ENCODE peak calls at places on chromosome 21, in eight cellular contexts. N is activated naive CD4-positive, alpha-beta T cell; I is CD4-positive, alpha-beta T cell; T is A549; R is HEK293T; X is activated CD4-positive, alpha-beta T cell treated with anti-CD3 and anti-CD28 coated beads, Interleukin-2, amount 10 ng/mL, durations not matched to agents 24 days and 14 days; P is stimulated activated CD4-positive, alpha-beta T cell treated with anti-CD3 and anti-CD28 coated beads, Interleukin-15, amount 100 ng/mL, for 1 hour; C is SJSA1. J is an unnamed sample.

GRCh38 chr21:38531610-38532009 is 33.3 kb upstream of the ERG start:
- DNase-seq in N (no peak), I (no peak), T (no peak), R (no peak), X (no peak), P (no peak), C (no peak), J (no peak)

GRCh38 chr21:42347601-42348327 is 3.0 kb downstream of the TFF2 start:
- DNase-seq in N (no peak), I (no peak), T (no peak), R (no peak), X (no peak), P (no peak), C (peak), J (no peak)

GRCh38 chr21:16437586-16437985 is 707.8 kb downstream of the USP25 start:
- DNase-seq in N (no peak), I (no peak), T (no peak), R (no peak), X (no peak), P (no peak), C (no peak), J (no peak)

GRCh38 chr21:17693801-17694200 is 81.1 kb upstream of the BTG3 start:
- DNase-seq in N (no peak), I (no peak), T (no peak), R (no peak), X (peak), P (no peak), C (no peak), J (no peak)

GRCh38 chr21:29075706-29076447 is 2.4 kb upstream of the CCT8 start:
- DNase-seq in N (no peak), I (no peak), T (no peak), R (no peak), X (no peak), P (no peak), C (no peak), J (no peak)

GRCh38 chr21:42401164-42401563 is 2.5 kb upstream of the UBASH3A start:
- DNase-seq in N (no peak), I (no peak), T (no peak), R (no peak), X (no peak), P (no peak), C (no peak), J (no peak)

GRCh38 chr21:46585191-46585953 is 19.5 kb downstream of the S100B start:
- DNase-seq in N (no peak), I (no peak), T (no peak), R (no peak), X (no peak), P (no peak), C (no peak), J (no peak)

GRCh38 chr21:33850401-33850800 is 65.2 kb downstream of the ATP5PO start:
- DNase-seq in N (no peak), I (no peak), T (no peak), R (no peak), X (no peak), P (no peak), C (no peak), J (no peak)

GRCh38 chr21:38422067-38422466 is 76.2 kb downstream of the ERG start:
- DNase-seq in N (no peak), I (no peak), T (no peak), R (no peak), X (no peak), P (no peak), C (no peak), J (no peak)

GRCh38 chr21:41707231-41707988 is 59.4 kb downstream of the RIPK4 start:
- DNase-seq in N (no peak), I (no peak), T (no peak), R (no peak), X (no peak), P (no peak), C (no peak), J (no peak)

GRCh38 chr21:41381731-41382130 is 19.9 kb downstream of the MX2 start:
- DNase-seq in N (no peak), I (no peak), T (no peak), R (no peak), X (no peak), P (no peak), C (no peak), J (no peak)

GRCh38 chr21:45558044-45558721 is 15.9 kb upstream of the SLC19A1 start:
- DNase-seq in N (no peak), I (no peak), T (no peak), R (no peak), X (no peak), P (no peak), C (no peak), J (no peak)

GRCh38 chr21:41778974-41779600 is 12.2 kb upstream of the RIPK4 start:
- DNase-seq in N (no peak), I (no peak), T (no peak), R (no peak), X (no peak), P (no peak), C (no peak), J (no peak)

GRCh38 chr21:45981641-45982255 is at the start of gene COL6A1:
- DNase-seq in N (peak), I (peak), T (no peak), R (peak), X (peak), P (no peak), C (peak), J (peak)

GRCh38 chr21:43832158-43832550 is 32.9 kb upstream of the AGPAT3 start:
- DNase-seq in N (no peak), I (no peak), T (no peak), R (no peak), X (no peak), P (no peak), C (no peak), J (no peak)

GRCh38 chr21:36504067-36505058 is 24.4 kb upstream of the CLDN14 start:
- DNase-seq in N (no peak), I (no peak), T (peak), R (peak), X (peak), P (no peak), C (no peak), J (peak)

GRCh38 chr21:36733857-36734256 is 34.9 kb downstream of the SIM2 start:
- DNase-seq in N (no peak), I (no peak), T (no peak), R (no peak), X (no peak), P (no peak), C (peak), J (no peak)

GRCh38 chr21:29334717-29335428 is 36.2 kb downstream of the BACH1 start:
- DNase-seq in N (no peak), I (no peak), T (no peak), R (no peak), X (no peak), P (no peak), C (no peak), J (no peak)

GRCh38 chr21:45776971-45777370 is 133.4 kb downstream of the PCBP3 start:
- DNase-seq in N (no peak), I (no peak), T (no peak), R (no peak), X (no peak), P (no peak), C (no peak), J (no peak)

GRCh38 chr21:46322351-46323226 is 1.1 kb downstream of the C21orf58 start:
- DNase-seq in N (no peak), I (no peak), T (no peak), R (peak), X (peak), P (no peak), C (no peak), J (no peak)

GRCh38 chr21:45291613-45292398 is 4.1 kb upstream of the POFUT2 start:
- DNase-seq in N (no peak), I (no peak), T (no peak), R (no peak), X (no peak), P (no peak), C (peak), J (no peak)

GRCh38 chr21:34908424-34909055 is 140.6 kb downstream of the RUNX1 start:
- DNase-seq in N (no peak), I (no peak), T (no peak), R (no peak), X (no peak), P (no peak), C (no peak), J (peak)

GRCh38 chr21:16573581-16573980 is 843.8 kb downstream of the USP25 start:
- DNase-seq in N (no peak), I (no peak), T (no peak), R (no peak), X (no peak), P (no peak), C (no peak), J (no peak)

GRCh38 chr21:41663805-41664788 is 102.8 kb downstream of the RIPK4 start:
- DNase-seq in N (no peak), I (no peak), T (no peak), R (no peak), X (no peak), P (no peak), C (no peak), J (no peak)

GRCh38 chr21:42388740-42389448 is 7.0 kb downstream of the TMPRSS3 start:
- DNase-seq in N (no peak), I (no peak), T (no peak), R (no peak), X (peak), P (no peak), C (no peak), J (no peak)

GRCh38 chr21:42063206-42063577 is 7.9 kb upstream of the UMODL1 start:
- DNase-seq in N (no peak), I (no peak), T (no peak), R (no peak), X (peak), P (no peak), C (no peak), J (peak)

GRCh38 chr21:39564200-39564599 is 48.5 kb upstream of the B3GALT5 start:
- DNase-seq in N (no peak), I (no peak), T (no peak), R (no peak), X (no peak), P (no peak), C (no peak), J (no peak)

GRCh38 chr21:44301961-44302406 is 2.1 kb downstream of the PFKL start:
- DNase-seq in N (no peak), I (no peak), T (no peak), R (no peak), X (no peak), P (no peak), C (no peak), J (no peak)

GRCh38 chr21:44709426-44710293 is 1.7 kb downstream of the TSPEAR start:
- DNase-seq in N (peak), I (peak), T (no peak), R (no peak), X (peak), P (no peak), C (peak), J (no peak)

J was measured in T-cell.